ENCODE peak calls at places on chromosomes 12 and 14, in eight cellular contexts. Q is stomach; F is tibial nerve; V is small intestine; Z is left ventricle myocardium inferior; L is PC-3; J is heart left ventricle; K is effector memory CD4-positive, alpha-beta T cell. N is an unnamed sample. For H3K4me1, the result is how much of the 10 kb centered on the place peaks cover.

GRCh38 chr12:115572440-115572839 is 705.1 kb downstream of the MED13L start:
- DNase-seq in Q (no peak), F (no peak), V (no peak), Z (no peak), L (no peak), J (no peak), K (no peak), N (no peak)

GRCh38 chr14:102906616-102907302 is 15.7 kb upstream of the AMN start:
- DNase-seq in Q (no peak), F (no peak), V (no peak), Z (no peak), L (no peak), J (no peak), K (no peak), N (no peak)

GRCh38 chr12:13075114-13075471 is 28.4 kb downstream of the GSG1 start:
- DNase-seq in Q (no peak), F (no peak), V (no peak), Z (no peak), L (no peak), J (no peak), K (no peak), N (no peak)

GRCh38 chr14:28097585-28097984 is 669.0 kb upstream of the FOXG1 start:
- DNase-seq in Q (no peak), F (no peak), V (no peak), Z (no peak), L (no peak), J (no peak), K (no peak), N (no peak)

GRCh38 chr12:6963016-6963731 is 7.3 kb downstream of the PHB2 start:
- DNase-seq in Q (peak), F (no peak), V (peak), Z (peak), L (no peak), J (no peak), K (no peak), N (no peak)

GRCh38 chr14:20417250-20418186 is 4.2 kb upstream of the TEP1 start:
- DNase-seq in Q (no peak), F (no peak), V (peak), Z (no peak), L (peak), J (no peak), K (no peak), N (no peak)

GRCh38 chr12:40336573-40337199 is 111.9 kb downstream of the LRRK2 start:
- DNase-seq in Q (no peak), F (no peak), V (no peak), Z (no peak), L (peak), J (no peak), K (no peak), N (no peak)

GRCh38 chr12:5329118-5329517 is 102.8 kb upstream of the NTF3 start:
- DNase-seq in Q (no peak), F (no peak), V (no peak), Z (no peak), L (no peak), J (no peak), K (no peak), N (no peak)

GRCh38 chr14:103191856-103192835 is 68.9 kb downstream of the TNFAIP2 start:
- DNase-seq in Q (no peak), F (no peak), V (no peak), Z (no peak), L (no peak), J (no peak), K (no peak), N (no peak)

GRCh38 chr12:124603143-124603542 is 35.7 kb upstream of the NCOR2 start:
- DNase-seq in Q (no peak), F (no peak), V (no peak), Z (no peak), L (no peak), J (no peak), K (no peak), N (no peak)

GRCh38 chr12:3077572-3078081 is 448 bp downstream of the TSPAN9 start:
- DNase-seq in Q (peak), F (no peak), V (peak), Z (peak), L (no peak), J (peak), K (peak), N (peak)

GRCh38 chr12:3075315-3075714 is 1.9 kb upstream of the TSPAN9 start:
- DNase-seq in Q (no peak), F (no peak), V (no peak), Z (no peak), L (no peak), J (no peak), K (no peak), N (no peak)

GRCh38 chr12:3081886-3082285 is 4.7 kb downstream of the TSPAN9 start:
- DNase-seq in Q (no peak), F (no peak), V (peak), Z (no peak), L (no peak), J (no peak), K (no peak), N (no peak)

GRCh38 chr12:3076730-3077571 is at the start of gene TSPAN9:
- DNase-seq in Q (peak), F (peak), V (peak), Z (peak), L (peak), J (peak), K (peak), N (peak)

GRCh38 chr12:3078086-3078820 is 1.1 kb downstream of the TSPAN9 start:
- DNase-seq in Q (no peak), F (no peak), V (no peak), Z (no peak), L (no peak), J (no peak), K (no peak), N (no peak)
- H3K27ac ChIP-seq in Q (peak), F (no peak), V (peak), Z (peak), L (no peak), J (peak), K (no peak), N (no peak)

GRCh38 chr12:63964301-63964700 is 119.8 kb downstream of the SRGAP1 start:
- DNase-seq in Q (no peak), F (no peak), V (no peak), Z (no peak), L (no peak), J (no peak), K (no peak), N (no peak)
- H3K4me1 ChIP-seq in Q (under half), F (under half), V (under half), Z (under half), L (under half), J (under half), K (under half), N (under half)

DNA sequence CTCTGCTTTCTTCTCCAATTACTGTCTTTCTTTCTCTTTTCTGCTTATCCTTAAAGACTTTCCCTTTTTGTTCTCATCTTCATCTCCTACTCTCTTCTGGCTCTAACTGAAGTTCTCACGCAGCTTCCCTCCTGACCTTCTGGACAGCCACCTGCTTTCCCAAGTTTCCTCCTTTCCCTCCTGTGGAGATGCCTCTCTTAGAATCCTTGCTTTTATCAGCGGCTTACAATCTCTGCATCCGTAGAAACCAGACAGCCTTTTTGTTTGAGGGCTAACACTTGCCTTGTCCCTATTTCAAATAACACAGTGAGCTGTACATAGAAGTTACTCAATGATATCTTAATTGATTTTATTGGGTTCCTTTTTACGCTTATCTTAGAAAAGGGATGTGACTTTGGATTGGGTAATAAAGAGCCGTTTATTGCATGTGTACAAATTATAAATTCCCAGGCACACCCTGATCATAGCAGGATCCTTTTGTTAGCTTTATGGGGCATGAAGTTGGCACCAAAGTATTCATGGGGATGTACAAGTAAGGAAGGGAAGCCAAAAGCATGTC is 2.0 kb upstream of the LGALS3 start:
- DNase-seq in Q (no peak), F (no peak), V (peak), Z (no peak), L (no peak), J (no peak), K (no peak), N (no peak)
- H3K27ac ChIP-seq in Q (peak), F (no peak), V (peak), Z (no peak), L (peak), J (peak), K (no peak), N (no peak)

GRCh38 chr14:55129086-55129427 is at the start of gene LGALS3:
- DNase-seq in Q (peak), F (peak), V (peak), Z (peak), L (peak), J (peak), K (peak), N (peak)
- H3K4me1 ChIP-seq in Q (half or more), F (under half), V (under half), Z (half or more), L (half or more), J (half or more), K (under half), N (under half)

GRCh38 chr14:61648377-61648776 is 46.9 kb upstream of the HIF1A start:
- DNase-seq in Q (no peak), F (no peak), V (no peak), Z (no peak), L (no peak), J (no peak), K (no peak), N (no peak)
- H3K27ac ChIP-seq in Q (no peak), F (no peak), V (no peak), Z (no peak), L (peak), J (no peak), K (no peak), N (no peak)

GRCh38 chr12:47273191-47273626 is 193.4 kb upstream of the AMIGO2 start:
- DNase-seq in Q (no peak), F (no peak), V (no peak), Z (no peak), L (peak), J (no peak), K (no peak), N (no peak)
- H3K4me1 ChIP-seq in Q (under half), F (under half), V (under half), Z (under half), L (half or more), J (under half), K (under half), N (half or more)